ENCODE peak calls at places on chromosomes 7 and 10, in six cellular contexts. M is suprapubic skin; R is EH; J is NCI-H2171; D is naive thymus-derived CD8-positive, alpha-beta T cell; S is CD8-positive, alpha-beta T cell. Z is an unnamed sample.

GRCh38 chr10:70585555-70586243 is 16.8 kb downstream of the PRF1 start:
- DNase-seq in D (no peak), J (no peak), M (peak), S (no peak), R (no peak), Z (no peak)

GRCh38 chr10:69750011-69750373 is 51.7 kb upstream of the COL13A1 start:
- DNase-seq in R (no peak), S (no peak), J (no peak), M (no peak), D (no peak), Z (no peak)

GRCh38 chr10:126504761-126505112 is 116.5 kb upstream of the ADAM12 start:
- DNase-seq in M (no peak), S (no peak), J (no peak), R (no peak), D (no peak), Z (no peak)

GRCh38 chr7:155456772-155457543 is 971 bp upstream of the EN2 start:
- DNase-seq in D (no peak), J (no peak), M (no peak), R (peak), S (no peak), Z (no peak)

GRCh38 chr10:88989824-88990527 is 622 bp upstream of the FAS start:
- DNase-seq in J (no peak), D (no peak), M (no peak), S (no peak), R (peak), Z (peak)

GRCh38 chr10:72242675-72243074 is 26.6 kb upstream of the ASCC1 start:
- DNase-seq in R (peak), M (peak), D (no peak), J (no peak), S (no peak), Z (no peak)

GRCh38 chr10:85026878-85027467 is 698.6 kb downstream of the CCSER2 start:
- DNase-seq in J (no peak), R (no peak), S (no peak), M (no peak), D (no peak), Z (no peak)

GRCh38 chr10:128005858-128006257 is 99.0 kb downstream of the PTPRE start:
- DNase-seq in D (no peak), M (no peak), J (no peak), R (no peak), S (no peak), Z (no peak)

GRCh38 chr7:2522780-2523433 is 3.3 kb downstream of the LFNG start:
- DNase-seq in R (peak), D (no peak), J (peak), M (no peak), S (no peak), Z (no peak)

GRCh38 chr7:20299145-20299544 is 31.6 kb upstream of the ITGB8 start:
- DNase-seq in S (no peak), R (no peak), J (no peak), D (no peak), M (no peak), Z (no peak)

GRCh38 chr10:8499312-8499711 is 444.8 kb downstream of the GATA3 start:
- DNase-seq in M (no peak), J (no peak), D (no peak), R (no peak), S (no peak), Z (no peak)

GRCh38 chr10:46547881-46548780 is 8.3 kb downstream of the GPRIN2 start:
- DNase-seq in M (peak), S (no peak), J (no peak), D (no peak), R (peak), Z (no peak)

GRCh38 chr7:218896-219580 is 26.7 kb downstream of the FAM20C start:
- DNase-seq in R (no peak), D (no peak), J (no peak), M (no peak), S (no peak), Z (no peak)

GRCh38 chr10:76248781-76249180 is 817.4 kb downstream of the LRMDA start:
- DNase-seq in M (no peak), R (no peak), S (no peak), D (no peak), J (no peak), Z (no peak)

GRCh38 chr7:80635998-80636397 is 2.4 kb upstream of the CD36 start:
- DNase-seq in D (no peak), S (no peak), J (no peak), M (no peak), R (no peak), Z (no peak)

GRCh38 chr10:29011511-29011910 is 277.4 kb upstream of the LYZL1 start:
- DNase-seq in J (no peak), M (no peak), D (no peak), R (peak), S (no peak), Z (no peak)

GRCh38 chr7:33350577-33350976 is 221.2 kb downstream of the BBS9 start:
- DNase-seq in J (no peak), S (no peak), R (no peak), D (no peak), M (no peak), Z (no peak)

GRCh38 chr10:110530131-110530831 is 32.6 kb downstream of the DUSP5 start:
- DNase-seq in J (peak), M (peak), S (no peak), R (peak), D (no peak), Z (no peak)

GRCh38 chr7:139423091-139423490 is 60.4 kb downstream of the KLRG2 start:
- DNase-seq in S (no peak), M (no peak), J (no peak), D (no peak), R (no peak), Z (no peak)

GRCh38 chr7:48680996-48681395 is 243.4 kb upstream of the CDC14C start:
- DNase-seq in J (no peak), R (no peak), M (no peak), S (no peak), D (no peak), Z (no peak)

GRCh38 chr10:43057831-43058340 is 19.0 kb upstream of the RET start:
- DNase-seq in M (no peak), S (no peak), R (no peak), J (no peak), D (no peak), Z (no peak)

GRCh38 chr7:35875292-35875691 is 74.4 kb downstream of the SEPTIN7 start:
- DNase-seq in M (no peak), J (no peak), S (no peak), R (peak), D (no peak), Z (no peak)

GRCh38 chr7:13948019-13948781 is 41.3 kb downstream of the ETV1 start:
- DNase-seq in S (no peak), J (no peak), M (no peak), R (no peak), D (no peak), Z (no peak)

GRCh38 chr7:66267249-66267648 is 62.1 kb downstream of the TPST1 start:
- DNase-seq in M (no peak), J (no peak), S (no peak), R (peak), D (no peak), Z (no peak)

GRCh38 chr10:43265799-43266721 is 805 bp downstream of the RASGEF1A start:
- DNase-seq in J (no peak), R (no peak), M (peak), S (peak), D (no peak), Z (peak)

GRCh38 chr7:40866601-40867000 is 731.8 kb downstream of the SUGCT start:
- DNase-seq in S (no peak), J (no peak), D (no peak), R (peak), M (no peak), Z (no peak)

GRCh38 chr10:124860426-124860825 is 58.8 kb downstream of the ABRAXAS2 start:
- DNase-seq in D (no peak), R (no peak), J (no peak), S (no peak), M (no peak), Z (no peak)

GRCh38 chr10:72733989-72734388 is 42.0 kb downstream of the MCU start:
- DNase-seq in R (no peak), D (no peak), S (no peak), M (no peak), J (no peak), Z (no peak)

GRCh38 chr10:97459111-97459510 is 13.1 kb downstream of the ZDHHC16 start:
- DNase-seq in D (no peak), R (no peak), J (no peak), S (no peak), M (no peak), Z (no peak)

GRCh38 chr7:70317356-70317755 is 719.1 kb downstream of the AUTS2 start:
- DNase-seq in J (no peak), S (no peak), D (no peak), M (no peak), R (no peak), Z (no peak)

GRCh38 chr7:51647931-51648351 is 331.3 kb upstream of the COBL start:
- DNase-seq in M (no peak), J (no peak), R (no peak), D (no peak), S (no peak), Z (no peak)

GRCh38 chr7:38367301-38367700 is 93.9 kb upstream of the TARP start:
- DNase-seq in M (no peak), J (no peak), S (no peak), D (no peak), R (no peak), Z (no peak)

GRCh38 chr7:101602484-101603241 is 26.4 kb downstream of the MYL10 start:
- DNase-seq in J (peak), R (peak), D (peak), M (no peak), S (peak), Z (peak)

GRCh38 chr7:69516208-69516820 is 82.0 kb upstream of the AUTS2 start:
- DNase-seq in M (no peak), J (no peak), S (no peak), D (no peak), R (no peak), Z (no peak)

GRCh38 chr7:140533394-140533872 is 54.1 kb upstream of the MKRN1 start:
- DNase-seq in M (no peak), J (no peak), D (no peak), S (no peak), R (no peak), Z (no peak)

GRCh38 chr7:27863866-27864265 is 123.9 kb downstream of the TAX1BP1 start:
- DNase-seq in J (no peak), D (no peak), S (no peak), M (no peak), R (peak), Z (no peak)

Z was measured in immature natural killer cell.